ENCODE peak calls at places on chromosome X, in seven cellular contexts. V is tibial artery, M is HFF-Myc, L is astrocyte of the spinal cord, B is A549, K is heart right ventricle, C is fibroblast of pulmonary artery. N is an unnamed sample.

GRCh38 chrX:906586-906985 is 276.0 kb downstream of the SHOX start:
- DNase-seq in V (peak; percentile 16), M (no peak), K (no peak), C (no peak), B (no peak), L (no peak), N (no peak)

GRCh38 chrX:17748684-17749083 is 11.4 kb downstream of the SCML1 start:
- DNase-seq in L (no peak), M (no peak), C (no peak), V (no peak), K (no peak), B (no peak), N (no peak)

GRCh38 chrX:53056292-53056691 is 7.7 kb downstream of the GPR173 start:
- DNase-seq in B (no peak), M (no peak), K (no peak), C (no peak), L (no peak), V (no peak), N (no peak)

GRCh38 chrX:130877892-130878321 is 25.1 kb downstream of the ENOX2 start:
- DNase-seq in V (no peak), M (no peak), K (no peak), L (no peak), C (no peak), B (no peak), N (peak; percentile 39)

GRCh38 chrX:53093748-53094583 is at the start of gene KANTR:
- DNase-seq in B (peak; percentile 96), C (peak; percentile 94), K (peak; percentile 92), M (peak; percentile 74), L (peak; percentile 95), V (peak; percentile 94), N (peak; percentile 94)

GRCh38 chrX:13287816-13288215 is 32.0 kb downstream of the ATXN3L start:
- DNase-seq in L (peak; percentile 58), M (no peak), V (no peak), K (no peak), C (peak; percentile 56), B (no peak), N (peak; percentile 69)

GRCh38 chrX:8868906-8869305 is 67.7 kb upstream of the FAM9A start:
- DNase-seq in K (no peak), V (no peak), L (peak; percentile 50), B (no peak), M (no peak), C (peak; percentile 50), N (peak; percentile 23)

GRCh38 chrX:108167211-108167872 is 75.8 kb downstream of the ATG4A start:
- DNase-seq in M (no peak), C (peak; percentile 67), V (no peak), L (peak; percentile 57), K (no peak), B (peak; percentile 63), N (peak; percentile 66)

GRCh38 chrX:97547873-97548578 is 664.3 kb downstream of the RPA4 start:
- DNase-seq in K (no peak), V (no peak), L (peak; percentile 45), M (no peak), C (peak; percentile 38), B (no peak), N (peak; percentile 13)

GRCh38 chrX:17559728-17560379 is 177.4 kb upstream of the SCML1 start:
- DNase-seq in M (peak; percentile 56), B (peak; percentile 76), V (peak; percentile 66), K (no peak), L (peak; percentile 87), C (peak; percentile 65), N (peak; percentile 91)

GRCh38 chrX:48703642-48704481 is 7.3 kb downstream of the SUV39H1 start:
- DNase-seq in L (peak; percentile 19), V (no peak), K (no peak), C (peak; percentile 18), B (peak; percentile 22), M (no peak), N (peak; percentile 20)

GRCh38 chrX:54920610-54921426 is at the start of gene TRO:
- DNase-seq in B (no peak), L (peak; percentile 4), V (no peak), K (no peak), M (no peak), C (no peak), N (peak; percentile 2)

GRCh38 chrX:37380920-37381319 is 31.8 kb downstream of the PRRG1 start:
- DNase-seq in K (peak; percentile 13), C (peak; percentile 73), L (peak; percentile 86), V (no peak), M (peak; percentile 21), B (peak; percentile 39), N (peak; percentile 83)

GRCh38 chrX:42384956-42385355 is 393.0 kb downstream of the PPP1R2C start:
- DNase-seq in C (no peak), V (no peak), M (no peak), B (no peak), L (no peak), K (no peak), N (no peak)

GRCh38 chrX:19964017-19964710 is 26.7 kb downstream of the BCLAF3 start:
- DNase-seq in K (no peak), V (no peak), B (no peak), L (no peak), C (no peak), M (no peak), N (no peak)

GRCh38 chrX:123731258-123731986 is 1.4 kb downstream of the THOC2 start:
- DNase-seq in M (no peak), V (no peak), B (no peak), L (peak; percentile 25), K (no peak), C (peak; percentile 38), N (peak; percentile 19)

GRCh38 chrX:19514791-19515614 is at the start of gene MAP3K15:
- DNase-seq in M (no peak), C (no peak), K (no peak), L (no peak), V (peak; percentile 60), B (peak; percentile 70), N (no peak)

GRCh38 chrX:73829890-73830466 is 267.0 kb downstream of the CHIC1 start:
- DNase-seq in L (no peak), K (no peak), M (no peak), B (no peak), V (no peak), C (no peak), N (no peak)

GRCh38 chrX:134572816-134573682 is 85.2 kb downstream of the PLAC1 start:
- DNase-seq in K (no peak), M (no peak), L (peak; percentile 36), C (peak; percentile 7), V (no peak), B (peak; percentile 80), N (no peak)

DNA sequence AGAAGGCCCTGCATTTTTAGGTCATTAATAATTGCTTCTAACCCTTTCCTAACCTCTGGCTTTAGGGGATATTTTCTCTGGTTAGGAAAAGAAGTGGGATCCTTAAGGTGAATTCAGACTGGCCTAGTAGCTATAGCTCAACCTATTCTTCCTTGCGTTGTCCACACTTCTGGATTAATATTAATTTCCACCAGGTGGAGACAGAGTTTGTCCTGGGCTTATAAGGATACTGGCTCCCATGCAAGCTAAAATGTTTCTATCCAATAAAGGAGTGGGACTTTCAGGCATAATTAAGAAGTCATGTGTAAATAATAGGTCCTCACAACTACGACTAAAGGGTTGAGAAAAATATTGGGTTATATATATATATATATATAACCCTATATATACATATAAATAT is 860.0 kb upstream of the POU3F4 start:
- DNase-seq in K (no peak), M (no peak), B (peak; percentile 1), L (peak; percentile 23), V (no peak), C (no peak), N (no peak)
- TF ChIP-seq CTCF in K (no peak), M (no peak), B (peak; percentile 13), L (no peak), V (peak; percentile 41), C (no peak), N (no peak)

GRCh38 chrX:148723551-148723950 is 223.1 kb downstream of the AFF2 start:
- DNase-seq in M (no peak), B (no peak), V (no peak), K (no peak), C (no peak), L (no peak), N (no peak)
- H3K4me3 ChIP-seq in M (no peak overlapping the region), B (no peak overlapping the region), V (no peak overlapping the region), K (no peak overlapping the region), C (no peak overlapping the region), L (no peak overlapping the region), N (no peak overlapping the region)

DNA sequence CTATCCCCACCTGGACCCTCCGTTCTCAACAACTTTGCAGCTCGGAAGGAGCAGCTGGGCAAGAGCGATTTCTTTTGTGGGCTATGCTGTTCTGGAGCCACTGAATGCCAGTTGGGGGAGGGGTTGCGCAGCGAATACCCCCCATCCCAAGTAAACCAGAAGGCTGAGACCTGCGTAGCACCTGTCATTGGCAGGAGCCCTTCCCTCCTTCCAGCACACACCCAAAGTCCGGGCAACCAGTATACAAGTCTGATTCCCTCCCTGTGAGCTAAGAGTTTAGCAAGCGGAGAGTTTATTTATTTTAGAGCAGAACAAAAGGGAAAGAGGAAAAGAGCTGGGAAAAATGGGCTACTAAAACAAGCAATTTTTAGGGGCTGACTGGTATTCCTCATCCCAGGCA is 544 bp downstream of the TMEM35A start:
- DNase-seq in V (no peak), C (no peak), M (no peak), B (no peak), L (peak; percentile 4), K (no peak), N (peak; percentile 21)
- TF ChIP-seq CTCF in V (no peak), C (no peak), M (no peak), B (no peak), L (no peak), K (no peak), N (no peak)

GRCh38 chrX:2500681-2501151 is at the start of the genes DHRSX and ZBED1:
- DNase-seq in L (no peak), V (no peak), M (no peak), C (peak; percentile 26), B (peak; percentile 37), K (peak; percentile 43), N (no peak)

GRCh38 chrX:2498781-2499302 is 1.9 kb downstream of the DHRSX start:
- DNase-seq in B (peak; percentile 45), L (peak; percentile 47), C (peak; percentile 41), V (peak; percentile 69), K (peak; percentile 41), M (no peak), N (peak; percentile 34)

GRCh38 chrX:2500091-2500680 is 590 bp downstream of the DHRSX start:
- DNase-seq in M (no peak), V (peak; percentile 68), B (peak; percentile 73), K (peak; percentile 43), L (peak; percentile 54), C (peak; percentile 55), N (peak; percentile 48)

GRCh38 chrX:2499507-2499906 is 1.3 kb downstream of the DHRSX start:
- DNase-seq in K (no peak), L (no peak), V (peak; percentile 38), C (no peak), B (no peak), M (no peak), N (no peak)

DNA sequence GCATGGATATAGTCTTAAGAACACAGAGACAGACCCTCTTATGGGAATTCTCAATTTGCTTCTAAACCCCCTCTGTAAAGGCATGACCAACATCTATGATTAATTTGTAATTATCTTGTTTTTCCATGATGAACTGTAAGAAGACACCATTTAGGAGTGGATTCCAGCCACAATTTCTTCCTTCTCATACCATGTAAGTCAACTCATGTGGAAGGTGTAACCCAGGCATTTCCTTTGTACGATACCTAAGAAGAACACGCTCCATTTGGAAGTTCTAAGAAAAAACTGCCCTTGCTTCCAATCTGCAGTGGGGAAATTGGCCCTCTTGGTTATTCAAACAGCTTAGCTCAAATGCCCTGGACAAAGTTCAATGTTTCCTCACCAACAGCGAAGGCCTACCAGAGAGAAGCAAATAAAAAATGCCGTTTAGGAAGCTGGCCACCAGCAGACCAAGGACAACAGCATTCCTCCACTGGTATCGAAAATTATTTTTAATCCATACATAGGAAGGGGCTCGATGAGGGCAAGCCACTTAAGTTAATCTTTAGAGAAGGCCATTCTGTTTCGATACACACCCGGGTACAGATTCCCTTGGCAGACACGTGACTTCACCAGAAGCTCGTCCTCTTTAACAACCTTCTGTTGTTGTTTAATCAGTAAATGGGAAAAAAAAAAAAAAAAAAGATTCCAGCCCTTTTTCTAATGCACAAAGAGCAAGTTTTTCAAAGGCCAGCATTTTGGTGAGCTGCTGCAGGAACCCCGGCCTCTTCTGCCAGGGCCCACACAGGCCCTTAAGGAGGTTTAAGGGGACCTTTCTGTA is 2.6 kb downstream of the DHRSX start:
- DNase-seq in V (peak; percentile 38), K (no peak), B (peak; percentile 69), M (no peak), L (peak; percentile 48), C (peak; percentile 30), N (peak; percentile 50)
- H3K4me3 ChIP-seq in V (peak overlapping the region; percentile 91), K (peak overlapping the region; percentile 91), B (peak overlapping the region; percentile 85), M (peak overlapping the region; percentile 66), L (peak overlapping the region; percentile 21), C (peak overlapping the region; percentile 77), N (peak overlapping the region; percentile 79)

N was measured in fibroblast of the aortic adventitia.